ENCODE peak calls at places on chromosomes 16 and 17, in nine cellular contexts. One of them, this sample, is unnamed.

GRCh38 chr16:78962457-78962929 is 638.0 kb downstream of the MAF start:
- DNase-seq in GM12878: peak; percentile 60
- DNase-seq in transverse colon: no peak
- DNase-seq in GM12892: no peak
- DNase-seq in HCT116: no peak
- DNase-seq in tibial nerve: no peak
- DNase-seq in ovary: no peak
- DNase-seq in adrenal gland: no peak
- DNase-seq in esophagus squamous epithelium: no peak
- DNase-seq in this sample: no peak

GRCh38 chr17:73697872-73698271 is 53.6 kb upstream of the SDK2 start:
- DNase-seq in adrenal gland: no peak
- DNase-seq in tibial nerve: no peak
- DNase-seq in ovary: no peak
- DNase-seq in GM12892: no peak
- DNase-seq in HCT116: no peak
- DNase-seq in esophagus squamous epithelium: no peak
- DNase-seq in transverse colon: peak; percentile 60
- DNase-seq in GM12878: no peak
- DNase-seq in this sample: peak; percentile 33

GRCh38 chr16:525520-526180 is 1.9 kb upstream of the CAPN15 start:
- DNase-seq in GM12878: peak; percentile 62
- DNase-seq in esophagus squamous epithelium: no peak
- DNase-seq in ovary: peak; percentile 34
- DNase-seq in tibial nerve: no peak
- DNase-seq in HCT116: peak; percentile 57
- DNase-seq in adrenal gland: peak; percentile 58
- DNase-seq in transverse colon: no peak
- DNase-seq in GM12892: no peak
- DNase-seq in this sample: peak; percentile 46

GRCh38 chr17:44376124-44376523 is 12.5 kb upstream of the FAM171A2 start:
- DNase-seq in GM12878: no peak
- DNase-seq in tibial nerve: no peak
- DNase-seq in adrenal gland: peak; percentile 53
- DNase-seq in GM12892: peak; percentile 69
- DNase-seq in HCT116: no peak
- DNase-seq in ovary: peak; percentile 48
- DNase-seq in transverse colon: no peak
- DNase-seq in esophagus squamous epithelium: no peak
- DNase-seq in this sample: no peak

GRCh38 chr17:51734976-51735375 is 423.5 kb downstream of the CA10 start:
- DNase-seq in esophagus squamous epithelium: no peak
- DNase-seq in ovary: no peak
- DNase-seq in transverse colon: no peak
- DNase-seq in adrenal gland: no peak
- DNase-seq in GM12878: no peak
- DNase-seq in HCT116: no peak
- DNase-seq in GM12892: no peak
- DNase-seq in tibial nerve: no peak
- DNase-seq in this sample: no peak

GRCh38 chr17:11980813-11981212 is 16.5 kb downstream of the ZNF18 start:
- DNase-seq in GM12878: no peak
- DNase-seq in tibial nerve: no peak
- DNase-seq in esophagus squamous epithelium: no peak
- DNase-seq in GM12892: no peak
- DNase-seq in ovary: no peak
- DNase-seq in HCT116: no peak
- DNase-seq in adrenal gland: no peak
- DNase-seq in transverse colon: no peak
- DNase-seq in this sample: no peak

GRCh38 chr17:18145811-18146210 is 37.3 kb downstream of the MYO15A start:
- DNase-seq in transverse colon: no peak
- DNase-seq in HCT116: no peak
- DNase-seq in GM12892: no peak
- DNase-seq in esophagus squamous epithelium: no peak
- DNase-seq in ovary: no peak
- DNase-seq in GM12878: no peak
- DNase-seq in adrenal gland: no peak
- DNase-seq in tibial nerve: no peak
- DNase-seq in this sample: no peak

GRCh38 chr16:49268667-49269066 is 13.0 kb downstream of the CBLN1 start:
- DNase-seq in tibial nerve: no peak
- DNase-seq in GM12892: no peak
- DNase-seq in adrenal gland: no peak
- DNase-seq in transverse colon: no peak
- DNase-seq in GM12878: no peak
- DNase-seq in ovary: no peak
- DNase-seq in HCT116: no peak
- DNase-seq in esophagus squamous epithelium: no peak
- DNase-seq in this sample: no peak

GRCh38 chr17:50542795-50543774 is 3.9 kb upstream of the SPATA20 start:
- DNase-seq in GM12878: no peak
- DNase-seq in tibial nerve: no peak
- DNase-seq in HCT116: no peak
- DNase-seq in ovary: no peak
- DNase-seq in esophagus squamous epithelium: no peak
- DNase-seq in GM12892: no peak
- DNase-seq in transverse colon: peak; percentile 81
- DNase-seq in adrenal gland: peak; percentile 90
- DNase-seq in this sample: peak; percentile 97

GRCh38 chr16:2710711-2711231 is 9.3 kb downstream of the PRSS27 start:
- DNase-seq in tibial nerve: no peak
- DNase-seq in ovary: no peak
- DNase-seq in esophagus squamous epithelium: no peak
- DNase-seq in transverse colon: no peak
- DNase-seq in HCT116: no peak
- DNase-seq in adrenal gland: no peak
- DNase-seq in GM12892: no peak
- DNase-seq in GM12878: no peak
- DNase-seq in this sample: no peak

GRCh38 chr17:28993013-28993600 is 12.7 kb downstream of the SEZ6 start:
- DNase-seq in tibial nerve: no peak
- DNase-seq in GM12892: no peak
- DNase-seq in adrenal gland: peak; percentile 75
- DNase-seq in ovary: no peak
- DNase-seq in transverse colon: no peak
- DNase-seq in HCT116: no peak
- DNase-seq in GM12878: no peak
- DNase-seq in esophagus squamous epithelium: no peak
- DNase-seq in this sample: no peak

GRCh38 chr16:50821586-50821985 is 79.7 kb downstream of the CYLD start:
- DNase-seq in GM12878: no peak
- DNase-seq in GM12892: no peak
- DNase-seq in HCT116: peak; percentile 16
- DNase-seq in esophagus squamous epithelium: no peak
- DNase-seq in tibial nerve: no peak
- DNase-seq in ovary: no peak
- DNase-seq in adrenal gland: no peak
- DNase-seq in transverse colon: no peak
- DNase-seq in this sample: no peak

GRCh38 chr16:31105677-31106213 is 2.4 kb upstream of the BCKDK start:
- DNase-seq in esophagus squamous epithelium: no peak
- DNase-seq in tibial nerve: peak; percentile 90
- DNase-seq in GM12892: peak; percentile 83
- DNase-seq in transverse colon: peak; percentile 88
- DNase-seq in ovary: peak; percentile 85
- DNase-seq in HCT116: no peak
- DNase-seq in adrenal gland: peak; percentile 86
- DNase-seq in GM12878: no peak
- DNase-seq in this sample: peak; percentile 92

GRCh38 chr17:9935408-9935807 is 30.3 kb upstream of the RCVRN start:
- DNase-seq in transverse colon: no peak
- DNase-seq in tibial nerve: no peak
- DNase-seq in adrenal gland: no peak
- DNase-seq in esophagus squamous epithelium: no peak
- DNase-seq in HCT116: no peak
- DNase-seq in GM12892: no peak
- DNase-seq in ovary: no peak
- DNase-seq in GM12878: no peak
- DNase-seq in this sample: no peak

GRCh38 chr16:23826528-23827244 is 9.1 kb upstream of the PRKCB start:
- DNase-seq in ovary: no peak
- DNase-seq in tibial nerve: no peak
- DNase-seq in transverse colon: no peak
- DNase-seq in adrenal gland: no peak
- DNase-seq in HCT116: no peak
- DNase-seq in GM12892: no peak
- DNase-seq in esophagus squamous epithelium: no peak
- DNase-seq in GM12878: peak; percentile 79
- DNase-seq in this sample: no peak
- TF ChIP-seq POLR2A in ovary: no peak
- TF ChIP-seq POLR2A in tibial nerve: no peak
- TF ChIP-seq POLR2A in transverse colon: no peak
- TF ChIP-seq POLR2A in adrenal gland: no peak
- TF ChIP-seq POLR2A in HCT116: no peak
- TF ChIP-seq POLR2A in GM12892: no peak
- TF ChIP-seq POLR2A in esophagus squamous epithelium: no peak
- TF ChIP-seq POLR2A in GM12878: no peak
- TF ChIP-seq POLR2A in this sample: no peak

DNA sequence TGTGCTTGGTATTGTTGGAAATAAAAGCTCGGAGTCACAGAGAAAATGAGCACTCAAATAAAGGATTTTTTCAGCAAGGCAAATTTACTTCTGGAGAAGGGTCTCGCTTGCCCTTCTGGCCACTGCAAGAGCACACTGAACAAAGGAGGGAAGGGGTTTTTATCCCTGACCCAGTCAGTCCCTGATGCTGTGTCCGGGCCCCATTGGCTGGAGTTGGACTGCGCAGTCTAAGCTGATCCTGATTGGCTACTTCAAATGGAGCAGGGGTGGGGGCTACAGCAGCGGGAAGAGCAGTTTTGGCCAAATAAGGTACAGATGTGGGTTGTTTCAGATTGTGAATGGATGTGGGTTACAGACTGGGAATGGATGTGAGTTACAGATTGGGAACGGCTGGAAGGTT is 4.3 kb upstream of the NLRP1 start:
- DNase-seq in transverse colon: no peak
- DNase-seq in GM12878: no peak
- DNase-seq in GM12892: no peak
- DNase-seq in tibial nerve: no peak
- DNase-seq in adrenal gland: no peak
- DNase-seq in esophagus squamous epithelium: no peak
- DNase-seq in ovary: no peak
- DNase-seq in HCT116: no peak
- DNase-seq in this sample: no peak
- TF ChIP-seq POLR2A in transverse colon: no peak
- TF ChIP-seq POLR2A in GM12878: no peak
- TF ChIP-seq POLR2A in GM12892: no peak
- TF ChIP-seq POLR2A in tibial nerve: no peak
- TF ChIP-seq POLR2A in adrenal gland: no peak
- TF ChIP-seq POLR2A in esophagus squamous epithelium: no peak
- TF ChIP-seq POLR2A in ovary: no peak
- TF ChIP-seq POLR2A in HCT116: no peak
- TF ChIP-seq POLR2A in this sample: no peak

GRCh38 chr16:87492721-87493554 is at the start of gene ZCCHC14:
- DNase-seq in transverse colon: peak; percentile 100
- DNase-seq in ovary: peak; percentile 99
- DNase-seq in GM12892: peak; percentile 91
- DNase-seq in esophagus squamous epithelium: peak; percentile 88
- DNase-seq in HCT116: peak; percentile 98
- DNase-seq in adrenal gland: peak; percentile 100
- DNase-seq in GM12878: peak; percentile 35
- DNase-seq in tibial nerve: peak; percentile 98
- DNase-seq in this sample: peak; percentile 100
- TF ChIP-seq POLR2A in transverse colon: peak; percentile 11
- TF ChIP-seq POLR2A in ovary: peak; percentile 69
- TF ChIP-seq POLR2A in GM12892: no peak
- TF ChIP-seq POLR2A in esophagus squamous epithelium: no peak
- TF ChIP-seq POLR2A in HCT116: peak; percentile 35
- TF ChIP-seq POLR2A in adrenal gland: no peak
- TF ChIP-seq POLR2A in GM12878: peak; percentile 51
- TF ChIP-seq POLR2A in tibial nerve: peak; percentile 92
- TF ChIP-seq POLR2A in this sample: peak; percentile 30

GRCh38 chr16:11326084-11326736 is 19.0 kb upstream of the RMI2 start:
- DNase-seq in GM12878: no peak
- DNase-seq in transverse colon: no peak
- DNase-seq in adrenal gland: peak; percentile 31
- DNase-seq in tibial nerve: no peak
- DNase-seq in esophagus squamous epithelium: no peak
- DNase-seq in ovary: no peak
- DNase-seq in GM12892: no peak
- DNase-seq in HCT116: no peak
- DNase-seq in this sample: peak; percentile 28

GRCh38 chr16:11329080-11329491 is 16.2 kb upstream of the RMI2 start:
- DNase-seq in GM12892: no peak
- DNase-seq in tibial nerve: no peak
- DNase-seq in GM12878: peak; percentile 57
- DNase-seq in esophagus squamous epithelium: no peak
- DNase-seq in ovary: no peak
- DNase-seq in HCT116: no peak
- DNase-seq in transverse colon: no peak
- DNase-seq in adrenal gland: no peak
- DNase-seq in this sample: no peak

GRCh38 chr16:11326737-11327276 is 18.5 kb upstream of the RMI2 start:
- DNase-seq in GM12892: no peak
- DNase-seq in tibial nerve: no peak
- DNase-seq in GM12878: no peak
- DNase-seq in esophagus squamous epithelium: no peak
- DNase-seq in ovary: no peak
- DNase-seq in HCT116: no peak
- DNase-seq in transverse colon: no peak
- DNase-seq in adrenal gland: no peak
- DNase-seq in this sample: no peak

GRCh38 chr16:11328172-11329079 is 16.8 kb upstream of the RMI2 start:
- DNase-seq in ovary: peak; percentile 93
- DNase-seq in tibial nerve: peak; percentile 16
- DNase-seq in transverse colon: peak; percentile 75
- DNase-seq in GM12878: peak; percentile 95
- DNase-seq in HCT116: peak; percentile 62
- DNase-seq in GM12892: peak; percentile 78
- DNase-seq in adrenal gland: peak; percentile 66
- DNase-seq in esophagus squamous epithelium: peak; percentile 44
- DNase-seq in this sample: peak; percentile 37

DNA sequence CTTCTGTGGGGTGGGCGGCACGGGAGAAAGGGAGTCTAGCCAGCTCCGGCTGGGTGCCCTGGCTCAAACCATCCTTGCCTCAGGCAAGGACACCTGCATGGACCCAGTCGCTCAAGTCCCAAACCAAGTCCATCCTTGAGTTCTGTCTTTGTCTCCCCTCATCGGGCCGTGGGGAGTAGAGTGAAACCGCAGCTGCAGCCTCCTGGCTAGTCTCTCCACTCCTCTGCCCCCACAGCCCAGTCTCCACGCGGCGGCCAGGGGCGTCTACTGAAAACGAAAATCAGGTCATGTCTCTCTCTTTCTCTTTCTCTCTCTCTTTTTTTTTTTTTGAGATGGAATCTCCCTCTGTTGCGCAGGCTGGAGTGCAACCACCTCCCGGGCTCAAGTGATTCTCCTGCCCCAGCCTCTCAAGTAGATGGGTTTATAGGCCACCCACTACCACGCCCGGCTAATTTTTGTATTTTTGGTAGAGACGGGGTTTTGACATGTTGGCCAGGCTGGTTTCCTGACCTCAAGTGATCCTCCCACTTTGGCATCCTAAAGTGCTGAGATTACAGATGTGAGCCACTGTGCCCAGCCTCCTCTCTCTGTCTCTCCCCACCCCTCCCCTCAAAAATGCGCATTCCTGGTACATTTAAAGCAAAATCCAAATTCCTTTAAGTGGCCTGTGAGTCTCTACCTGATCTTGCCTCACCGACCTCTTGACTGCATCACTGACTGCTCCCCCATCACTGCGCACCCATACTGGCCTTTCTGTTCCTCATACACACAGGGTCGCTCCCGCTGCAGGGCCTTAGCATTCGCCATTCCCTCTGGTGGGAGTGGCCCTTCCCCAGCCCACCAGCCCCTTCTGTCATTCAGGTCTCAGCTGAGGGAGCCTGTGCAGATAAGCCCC is 17.7 kb upstream of the RMI2 start:
- DNase-seq in HCT116: no peak
- DNase-seq in ovary: no peak
- DNase-seq in GM12878: peak; percentile 63
- DNase-seq in transverse colon: peak; percentile 53
- DNase-seq in GM12892: peak; percentile 68
- DNase-seq in tibial nerve: no peak
- DNase-seq in adrenal gland: no peak
- DNase-seq in esophagus squamous epithelium: no peak
- DNase-seq in this sample: no peak
- TF ChIP-seq POLR2A in HCT116: no peak
- TF ChIP-seq POLR2A in ovary: no peak
- TF ChIP-seq POLR2A in GM12878: peak; percentile 22
- TF ChIP-seq POLR2A in transverse colon: no peak
- TF ChIP-seq POLR2A in GM12892: peak; percentile 33
- TF ChIP-seq POLR2A in tibial nerve: no peak
- TF ChIP-seq POLR2A in adrenal gland: no peak
- TF ChIP-seq POLR2A in esophagus squamous epithelium: no peak
- TF ChIP-seq POLR2A in this sample: no peak

This sample was measured in body of pancreas.